ENCODE peak calls at places on chromosome 7, in seven cellular contexts. One of them, this sample, is unnamed.

GRCh38 chr7:37920619-37921339 is at the start of gene EPDR1:
- DNase-seq in CD4-positive, alpha-beta memory T cell: no peak
- DNase-seq in MM.1S: peak
- DNase-seq in GM06990: peak
- DNase-seq in pancreas: peak
- DNase-seq in GM12865: peak
- DNase-seq in uterus: peak
- DNase-seq in this sample: no peak

GRCh38 chr7:29588900-29589696 is 25.5 kb downstream of the PRR15 start:
- DNase-seq in CD4-positive, alpha-beta memory T cell: peak
- DNase-seq in MM.1S: peak
- DNase-seq in GM06990: no peak
- DNase-seq in pancreas: peak
- DNase-seq in GM12865: peak
- DNase-seq in uterus: no peak
- DNase-seq in this sample: no peak

GRCh38 chr7:80821781-80822180 is 97.1 kb downstream of the SEMA3C start:
- DNase-seq in CD4-positive, alpha-beta memory T cell: no peak
- DNase-seq in MM.1S: no peak
- DNase-seq in GM06990: no peak
- DNase-seq in pancreas: no peak
- DNase-seq in GM12865: no peak
- DNase-seq in uterus: no peak
- DNase-seq in this sample: no peak

GRCh38 chr7:6340241-6340640 is 67.8 kb upstream of the CYTH3 start:
- DNase-seq in CD4-positive, alpha-beta memory T cell: no peak
- DNase-seq in MM.1S: no peak
- DNase-seq in GM06990: no peak
- DNase-seq in pancreas: no peak
- DNase-seq in GM12865: no peak
- DNase-seq in uterus: no peak
- DNase-seq in this sample: no peak

GRCh38 chr7:94612253-94612652 is 43.7 kb downstream of the SGCE start:
- DNase-seq in CD4-positive, alpha-beta memory T cell: no peak
- DNase-seq in MM.1S: no peak
- DNase-seq in GM06990: no peak
- DNase-seq in pancreas: no peak
- DNase-seq in GM12865: no peak
- DNase-seq in uterus: no peak
- DNase-seq in this sample: no peak

GRCh38 chr7:130845581-130846085 is 111.6 kb upstream of the KLF14 start:
- DNase-seq in CD4-positive, alpha-beta memory T cell: no peak
- DNase-seq in MM.1S: no peak
- DNase-seq in GM06990: no peak
- DNase-seq in pancreas: no peak
- DNase-seq in GM12865: no peak
- DNase-seq in uterus: no peak
- DNase-seq in this sample: peak

GRCh38 chr7:157689269-157690057 is 352.7 kb downstream of the DNAJB6 start:
- DNase-seq in CD4-positive, alpha-beta memory T cell: no peak
- DNase-seq in MM.1S: no peak
- DNase-seq in GM06990: no peak
- DNase-seq in pancreas: no peak
- DNase-seq in GM12865: no peak
- DNase-seq in uterus: no peak
- DNase-seq in this sample: no peak

GRCh38 chr7:129376076-129376777 is 58.0 kb upstream of the STRIP2 start:
- DNase-seq in CD4-positive, alpha-beta memory T cell: peak
- DNase-seq in MM.1S: peak
- DNase-seq in GM06990: no peak
- DNase-seq in pancreas: no peak
- DNase-seq in GM12865: peak
- DNase-seq in uterus: no peak
- DNase-seq in this sample: peak

GRCh38 chr7:51288896-51289607 is 27.6 kb downstream of the COBL start:
- DNase-seq in CD4-positive, alpha-beta memory T cell: no peak
- DNase-seq in MM.1S: no peak
- DNase-seq in GM06990: no peak
- DNase-seq in pancreas: no peak
- DNase-seq in GM12865: no peak
- DNase-seq in uterus: no peak
- DNase-seq in this sample: no peak

GRCh38 chr7:131738066-131738465 is 181.6 kb upstream of the PODXL start:
- DNase-seq in CD4-positive, alpha-beta memory T cell: no peak
- DNase-seq in MM.1S: no peak
- DNase-seq in GM06990: no peak
- DNase-seq in pancreas: no peak
- DNase-seq in GM12865: no peak
- DNase-seq in uterus: no peak
- DNase-seq in this sample: no peak

GRCh38 chr7:151068069-151068773 is 8.8 kb downstream of the SLC4A2 start:
- DNase-seq in CD4-positive, alpha-beta memory T cell: no peak
- DNase-seq in MM.1S: no peak
- DNase-seq in GM06990: no peak
- DNase-seq in pancreas: no peak
- DNase-seq in GM12865: no peak
- DNase-seq in uterus: no peak
- DNase-seq in this sample: peak

GRCh38 chr7:113175525-113176097 is 57.3 kb upstream of the SMIM30 start:
- DNase-seq in CD4-positive, alpha-beta memory T cell: no peak
- DNase-seq in MM.1S: no peak
- DNase-seq in GM06990: no peak
- DNase-seq in pancreas: no peak
- DNase-seq in GM12865: no peak
- DNase-seq in uterus: no peak
- DNase-seq in this sample: no peak

GRCh38 chr7:20219062-20219445 is 1.9 kb upstream of the MACC1 start:
- DNase-seq in CD4-positive, alpha-beta memory T cell: no peak
- DNase-seq in MM.1S: no peak
- DNase-seq in GM06990: no peak
- DNase-seq in pancreas: no peak
- DNase-seq in GM12865: no peak
- DNase-seq in uterus: no peak
- DNase-seq in this sample: no peak

GRCh38 chr7:28570970-28571288 is 158.6 kb downstream of the CREB5 start:
- DNase-seq in CD4-positive, alpha-beta memory T cell: no peak
- DNase-seq in MM.1S: no peak
- DNase-seq in GM06990: no peak
- DNase-seq in pancreas: no peak
- DNase-seq in GM12865: no peak
- DNase-seq in uterus: no peak
- DNase-seq in this sample: no peak

GRCh38 chr7:105000927-105001336 is 13.1 kb upstream of the KMT2E start:
- DNase-seq in CD4-positive, alpha-beta memory T cell: no peak
- DNase-seq in MM.1S: no peak
- DNase-seq in GM06990: no peak
- DNase-seq in pancreas: no peak
- DNase-seq in GM12865: no peak
- DNase-seq in uterus: no peak
- DNase-seq in this sample: no peak

GRCh38 chr7:105589221-105590077 is 8.2 kb upstream of the EFCAB10 start:
- DNase-seq in CD4-positive, alpha-beta memory T cell: peak
- DNase-seq in MM.1S: peak
- DNase-seq in GM06990: peak
- DNase-seq in pancreas: peak
- DNase-seq in GM12865: peak
- DNase-seq in uterus: peak
- DNase-seq in this sample: peak

GRCh38 chr7:55413442-55413841 is 48.3 kb downstream of the LANCL2 start:
- DNase-seq in CD4-positive, alpha-beta memory T cell: no peak
- DNase-seq in MM.1S: no peak
- DNase-seq in GM06990: no peak
- DNase-seq in pancreas: no peak
- DNase-seq in GM12865: no peak
- DNase-seq in uterus: no peak
- DNase-seq in this sample: no peak

GRCh38 chr7:36155811-36156361 is 2.8 kb downstream of the EEPD1 start:
- DNase-seq in CD4-positive, alpha-beta memory T cell: no peak
- DNase-seq in MM.1S: no peak
- DNase-seq in GM06990: no peak
- DNase-seq in pancreas: peak
- DNase-seq in GM12865: no peak
- DNase-seq in uterus: peak
- DNase-seq in this sample: peak
- H3K4me3 ChIP-seq in CD4-positive, alpha-beta memory T cell: no peak
- H3K4me3 ChIP-seq in MM.1S: no peak
- H3K4me3 ChIP-seq in GM06990: no peak
- H3K4me3 ChIP-seq in pancreas: peak
- H3K4me3 ChIP-seq in GM12865: no peak
- H3K4me3 ChIP-seq in uterus: no peak
- H3K4me3 ChIP-seq in this sample: no peak

DNA sequence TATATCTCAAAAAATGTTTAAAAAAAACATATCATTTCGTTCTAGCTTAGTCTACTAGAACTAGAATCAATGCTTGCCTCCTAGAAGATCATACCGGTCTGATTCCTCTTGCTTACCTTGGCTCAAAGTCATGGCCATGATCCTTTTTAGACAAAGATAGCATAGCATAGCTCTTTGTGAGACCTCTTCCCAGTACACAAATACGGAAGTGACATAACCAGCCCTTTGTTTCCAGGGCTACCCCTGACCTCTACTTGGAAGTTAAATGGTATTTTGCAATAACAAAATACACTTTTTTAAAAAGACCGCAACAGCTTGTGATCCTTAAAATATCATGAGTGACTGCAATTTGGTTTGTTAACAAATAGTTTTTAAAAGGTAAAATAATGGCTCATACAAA is 130.7 kb upstream of the NOBOX start:
- DNase-seq in CD4-positive, alpha-beta memory T cell: no peak
- DNase-seq in MM.1S: no peak
- DNase-seq in GM06990: no peak
- DNase-seq in pancreas: no peak
- DNase-seq in GM12865: no peak
- DNase-seq in uterus: no peak
- DNase-seq in this sample: no peak
- H3K4me3 ChIP-seq in CD4-positive, alpha-beta memory T cell: no peak
- H3K4me3 ChIP-seq in MM.1S: no peak
- H3K4me3 ChIP-seq in GM06990: no peak
- H3K4me3 ChIP-seq in pancreas: no peak
- H3K4me3 ChIP-seq in GM12865: no peak
- H3K4me3 ChIP-seq in uterus: no peak
- H3K4me3 ChIP-seq in this sample: no peak

GRCh38 chr7:27121656-27122055 is 8.9 kb downstream of the HOXA4 start:
- DNase-seq in CD4-positive, alpha-beta memory T cell: no peak
- DNase-seq in MM.1S: no peak
- DNase-seq in GM06990: no peak
- DNase-seq in pancreas: no peak
- DNase-seq in GM12865: no peak
- DNase-seq in uterus: no peak
- DNase-seq in this sample: no peak

GRCh38 chr7:27123477-27124053 is 7.0 kb downstream of the HOXA4 start:
- DNase-seq in CD4-positive, alpha-beta memory T cell: no peak
- DNase-seq in MM.1S: no peak
- DNase-seq in GM06990: no peak
- DNase-seq in pancreas: no peak
- DNase-seq in GM12865: no peak
- DNase-seq in uterus: no peak
- DNase-seq in this sample: no peak

GRCh38 chr7:27124096-27124978 is 6.2 kb downstream of the HOXA4 start:
- DNase-seq in CD4-positive, alpha-beta memory T cell: no peak
- DNase-seq in MM.1S: no peak
- DNase-seq in GM06990: no peak
- DNase-seq in pancreas: no peak
- DNase-seq in GM12865: no peak
- DNase-seq in uterus: peak
- DNase-seq in this sample: peak

GRCh38 chr7:27123021-27123476 is 7.5 kb downstream of the HOXA4 start:
- DNase-seq in CD4-positive, alpha-beta memory T cell: no peak
- DNase-seq in MM.1S: no peak
- DNase-seq in GM06990: no peak
- DNase-seq in pancreas: no peak
- DNase-seq in GM12865: no peak
- DNase-seq in uterus: no peak
- DNase-seq in this sample: no peak

GRCh38 chr7:27122075-27122910 is 8.3 kb downstream of the HOXA4 start:
- DNase-seq in CD4-positive, alpha-beta memory T cell: no peak
- DNase-seq in MM.1S: no peak
- DNase-seq in GM06990: no peak
- DNase-seq in pancreas: no peak
- DNase-seq in GM12865: no peak
- DNase-seq in uterus: no peak
- DNase-seq in this sample: no peak
- H3K4me3 ChIP-seq in CD4-positive, alpha-beta memory T cell: no peak
- H3K4me3 ChIP-seq in MM.1S: no peak
- H3K4me3 ChIP-seq in GM06990: no peak
- H3K4me3 ChIP-seq in pancreas: no peak
- H3K4me3 ChIP-seq in GM12865: no peak
- H3K4me3 ChIP-seq in uterus: no peak
- H3K4me3 ChIP-seq in this sample: peak

GRCh38 chr7:45088146-45088701 is 545 bp downstream of the NACAD start:
- DNase-seq in CD4-positive, alpha-beta memory T cell: no peak
- DNase-seq in MM.1S: no peak
- DNase-seq in GM06990: no peak
- DNase-seq in pancreas: no peak
- DNase-seq in GM12865: no peak
- DNase-seq in uterus: no peak
- DNase-seq in this sample: no peak
- H3K4me3 ChIP-seq in CD4-positive, alpha-beta memory T cell: no peak
- H3K4me3 ChIP-seq in MM.1S: no peak
- H3K4me3 ChIP-seq in GM06990: no peak
- H3K4me3 ChIP-seq in pancreas: peak
- H3K4me3 ChIP-seq in GM12865: no peak
- H3K4me3 ChIP-seq in uterus: peak
- H3K4me3 ChIP-seq in this sample: peak

GRCh38 chr7:135510603-135511183 is 791 bp upstream of the CNOT4 start:
- DNase-seq in CD4-positive, alpha-beta memory T cell: no peak
- DNase-seq in MM.1S: peak
- DNase-seq in GM06990: peak
- DNase-seq in pancreas: no peak
- DNase-seq in GM12865: peak
- DNase-seq in uterus: no peak
- DNase-seq in this sample: no peak
- H3K4me3 ChIP-seq in CD4-positive, alpha-beta memory T cell: peak
- H3K4me3 ChIP-seq in MM.1S: peak
- H3K4me3 ChIP-seq in GM06990: peak
- H3K4me3 ChIP-seq in pancreas: peak
- H3K4me3 ChIP-seq in GM12865: peak
- H3K4me3 ChIP-seq in uterus: peak
- H3K4me3 ChIP-seq in this sample: peak

GRCh38 chr7:101094376-101094775 is 9.1 kb downstream of the TRIM56 start:
- DNase-seq in CD4-positive, alpha-beta memory T cell: no peak
- DNase-seq in MM.1S: no peak
- DNase-seq in GM06990: no peak
- DNase-seq in pancreas: no peak
- DNase-seq in GM12865: no peak
- DNase-seq in uterus: no peak
- DNase-seq in this sample: no peak
- H3K4me3 ChIP-seq in CD4-positive, alpha-beta memory T cell: no peak
- H3K4me3 ChIP-seq in MM.1S: no peak
- H3K4me3 ChIP-seq in GM06990: no peak
- H3K4me3 ChIP-seq in pancreas: no peak
- H3K4me3 ChIP-seq in GM12865: no peak
- H3K4me3 ChIP-seq in uterus: no peak
- H3K4me3 ChIP-seq in this sample: no peak

DNA sequence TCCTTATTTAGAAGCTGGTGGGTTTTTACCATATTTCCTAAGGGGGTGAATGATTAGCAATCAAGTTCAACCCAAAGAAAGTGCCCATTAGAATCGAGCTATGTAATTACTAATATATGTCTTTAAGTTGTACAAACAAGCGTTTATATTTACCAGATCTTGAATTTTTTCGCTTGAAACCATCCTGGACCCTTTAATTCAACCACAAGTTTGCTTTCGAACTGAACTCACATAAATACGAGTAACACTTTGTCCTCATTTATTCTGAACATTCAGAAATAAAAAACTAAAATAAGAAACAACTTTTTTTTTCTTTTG is 1.5 kb downstream of the SRI start:
- DNase-seq in CD4-positive, alpha-beta memory T cell: no peak
- DNase-seq in MM.1S: peak
- DNase-seq in GM06990: no peak
- DNase-seq in pancreas: no peak
- DNase-seq in GM12865: no peak
- DNase-seq in uterus: no peak
- DNase-seq in this sample: no peak
- H3K4me3 ChIP-seq in CD4-positive, alpha-beta memory T cell: peak
- H3K4me3 ChIP-seq in MM.1S: peak
- H3K4me3 ChIP-seq in GM06990: peak
- H3K4me3 ChIP-seq in pancreas: peak
- H3K4me3 ChIP-seq in GM12865: peak
- H3K4me3 ChIP-seq in uterus: peak
- H3K4me3 ChIP-seq in this sample: peak

This sample was measured in astrocyte of the cerebellum.